ENCODE peak calls at places on chromosomes 1 and 21, in five cellular contexts. B, O, U, V and X are unnamed samples.

GRCh38 chr21:44913425-44914175 is 7.1 kb downstream of the ITGB2 start:
- DNase-seq in O (no peak), U (no peak), B (no peak), V (no peak), X (no peak)

GRCh38 chr1:75275107-75275506 is 140.9 kb downstream of the LHX8 start:
- DNase-seq in V (no peak), U (no peak), O (no peak), B (no peak), X (no peak)

GRCh38 chr1:38092256-38092655 is 45.7 kb upstream of the POU3F1 start:
- DNase-seq in O (no peak), U (no peak), V (no peak), B (no peak), X (no peak)

GRCh38 chr1:52627028-52627427 is 5.9 kb upstream of the SHISAL2A start:
- DNase-seq in V (no peak), B (no peak), U (no peak), O (no peak), X (no peak)

GRCh38 chr1:234725177-234726132 is 115.5 kb upstream of the IRF2BP2 start:
- DNase-seq in V (peak; percentile 40), U (no peak), B (no peak), O (peak; percentile 44), X (no peak)

GRCh38 chr21:29196021-29196663 is 65.7 kb downstream of the MAP3K7CL start:
- DNase-seq in U (no peak), V (peak; percentile 52), O (no peak), B (peak; percentile 70), X (peak; percentile 53)

GRCh38 chr1:154847891-154848290 is 22.2 kb downstream of the KCNN3 start:
- DNase-seq in O (no peak), U (no peak), B (peak; percentile 78), V (no peak), X (no peak)

GRCh38 chr1:33140153-33141149 is 41.4 kb downstream of the TRIM62 start:
- DNase-seq in B (peak; percentile 35), O (no peak), U (no peak), V (no peak), X (no peak)

GRCh38 chr1:230498704-230499103 is 72.6 kb upstream of the PGBD5 start:
- DNase-seq in B (no peak), U (no peak), O (no peak), V (no peak), X (no peak)

GRCh38 chr1:208209896-208210589 is 34.1 kb downstream of the PLXNA2 start:
- DNase-seq in O (no peak), U (no peak), V (no peak), B (no peak), X (no peak)

GRCh38 chr21:44400791-44401385 is 47.5 kb downstream of the TRPM2 start:
- DNase-seq in V (no peak), U (no peak), O (no peak), B (peak; percentile 2), X (no peak)

GRCh38 chr1:5725855-5726585 is 266.2 kb downstream of the NPHP4 start:
- DNase-seq in U (no peak), O (no peak), V (no peak), B (no peak), X (no peak)

GRCh38 chr1:81554108-81554507 is 246.6 kb upstream of the ADGRL2 start:
- DNase-seq in V (no peak), U (no peak), O (no peak), B (no peak), X (no peak)

GRCh38 chr1:17790383-17791054 is 35.4 kb downstream of the ACTL8 start:
- DNase-seq in B (peak; percentile 26), U (no peak), V (no peak), O (no peak), X (no peak)

GRCh38 chr1:30185313-30185712 is 538.1 kb downstream of the MATN1 start:
- DNase-seq in O (no peak), B (no peak), U (no peak), V (no peak), X (no peak)

GRCh38 chr1:75543705-75544104 is 67.2 kb downstream of the SLC44A5 start:
- DNase-seq in U (no peak), V (no peak), O (no peak), B (no peak), X (no peak)

GRCh38 chr1:216223521-216223920 is 199.7 kb downstream of the USH2A start:
- DNase-seq in U (no peak), V (no peak), O (no peak), B (peak; percentile 8), X (no peak)

GRCh38 chr1:19345391-19345790 is 33.3 kb downstream of the SLC66A1 start:
- DNase-seq in B (no peak), V (no peak), U (no peak), O (no peak), X (no peak)

GRCh38 chr1:202192770-202193613 is 607 bp upstream of the LGR6 start:
- DNase-seq in V (peak; percentile 43), O (peak; percentile 50), U (no peak), B (peak; percentile 78), X (no peak)

GRCh38 chr1:19811206-19811851 is 3.8 kb downstream of the RNF186 start:
- DNase-seq in U (no peak), B (peak; percentile 32), V (no peak), O (peak; percentile 29), X (no peak)

GRCh38 chr1:42723511-42723910 is 16.5 kb downstream of the CLDN19 start:
- DNase-seq in U (no peak), O (no peak), V (no peak), B (no peak), X (no peak)

GRCh38 chr1:75074719-75075395 is 59.3 kb upstream of the LHX8 start:
- DNase-seq in U (no peak), B (no peak), O (no peak), V (no peak), X (no peak)

GRCh38 chr1:62962794-62963776 is 179.2 kb downstream of the ATG4C start:
- DNase-seq in V (peak; percentile 28), B (peak; percentile 62), O (no peak), U (no peak), X (no peak)

GRCh38 chr1:65167544-65167943 is 19.5 kb downstream of the AK4 start:
- DNase-seq in U (no peak), V (no peak), O (no peak), B (no peak), X (no peak)

GRCh38 chr1:76998582-76999189 is 131.4 kb downstream of the ST6GALNAC5 start:
- DNase-seq in V (no peak), U (no peak), B (no peak), O (no peak), X (no peak)

GRCh38 chr1:77288275-77288674 is 6.5 kb downstream of the AK5 start:
- DNase-seq in V (no peak), U (no peak), B (no peak), O (no peak), X (no peak)

GRCh38 chr1:33050221-33051076 is 13.8 kb upstream of the AK2 start:
- DNase-seq in U (no peak), V (no peak), B (no peak), O (no peak), X (no peak)

GRCh38 chr1:55869050-55869449 is 653.9 kb upstream of the USP24 start:
- DNase-seq in U (no peak), B (no peak), O (peak; percentile 51), V (peak; percentile 11), X (peak; percentile 36)

GRCh38 chr1:154788886-154789285 is 81.2 kb downstream of the KCNN3 start:
- DNase-seq in V (no peak), O (no peak), B (no peak), U (no peak), X (no peak)

GRCh38 chr1:154419620-154420020 is 14.5 kb downstream of the IL6R start:
- DNase-seq in B (peak; percentile 74), V (peak; percentile 90), O (peak; percentile 88), U (no peak), X (peak; percentile 66)

GRCh38 chr1:6547301-6547700 is 7.0 kb downstream of the NOL9 start:
- DNase-seq in B (no peak), O (no peak), V (no peak), U (no peak), X (no peak)

GRCh38 chr1:1627842-1628655 is 3.9 kb upstream of the MMP23B start:
- DNase-seq in O (no peak), V (no peak), U (no peak), B (peak; percentile 4), X (no peak)

GRCh38 chr1:84997667-84998600 is 1.0 kb upstream of the MCOLN2 start:
- DNase-seq in V (no peak), U (no peak), O (peak; percentile 14), B (peak; percentile 25), X (no peak)

GRCh38 chr1:70256664-70257063 is 35.5 kb downstream of the SRSF11 start:
- DNase-seq in O (no peak), B (no peak), U (no peak), V (no peak), X (no peak)

GRCh38 chr21:16304700-16305099 is 574.9 kb downstream of the USP25 start:
- DNase-seq in B (no peak), U (no peak), O (no peak), V (no peak), X (no peak)
- TF ChIP-seq CTCF in B (no peak), U (no peak), O (no peak), V (no peak), X (no peak)

GRCh38 chr1:173638043-173639021 is 3.2 kb downstream of the TEX50 start:
- DNase-seq in O (no peak), U (no peak), B (peak; percentile 9), V (no peak), X (no peak)

GRCh38 chr1:173639102-173639501 is 4.0 kb downstream of the TEX50 start:
- DNase-seq in V (no peak), B (no peak), O (no peak), U (no peak), X (no peak)

GRCh38 chr1:173635116-173635515 is at the start of gene TEX50:
- DNase-seq in O (no peak), B (no peak), V (no peak), U (no peak), X (no peak)
- H3K27me3 ChIP-seq in O (no peaks in the 10 kb centered on the region), B (no peaks in the 10 kb centered on the region), V (no peaks in the 10 kb centered on the region), U (no peaks in the 10 kb centered on the region), X (no peaks in the 10 kb centered on the region)

GRCh38 chr1:39272027-39272790 is 67.7 kb downstream of the MACF1 start:
- DNase-seq in B (peak; percentile 28), O (no peak), V (no peak), U (no peak), X (no peak)
- H3K4me1 ChIP-seq in B (peaks cover 29% of the 10 kb centered on the region), O (peaks cover 75% of the 10 kb centered on the region), V (no peaks in the 10 kb centered on the region), U (peaks cover 81% of the 10 kb centered on the region), X (peaks cover 31% of the 10 kb centered on the region)

DNA sequence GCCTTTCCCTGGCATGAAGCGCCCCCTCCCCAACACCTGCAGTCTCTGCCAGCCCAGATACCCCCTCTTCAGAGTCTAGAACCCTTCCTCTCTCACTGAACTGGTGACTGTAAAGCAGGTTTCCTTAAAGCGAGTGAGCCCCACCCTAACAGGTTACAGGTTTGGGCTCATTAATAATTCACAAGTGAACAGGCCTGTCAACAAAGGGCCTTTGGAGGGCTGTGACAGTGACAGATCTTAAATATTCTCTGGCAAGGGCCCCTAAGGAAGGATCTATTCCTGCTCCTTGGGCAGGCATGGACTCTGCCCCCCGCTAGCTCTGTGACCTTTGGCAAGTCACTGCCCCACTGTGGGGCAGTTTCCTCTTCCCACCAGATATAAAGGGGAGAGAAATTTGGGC is 5.6 kb upstream of the TTC39A start:
- DNase-seq in B (peak; percentile 38), O (no peak), U (no peak), V (no peak), X (no peak)
- TF ChIP-seq CTCF in B (no peak), O (no peak), U (no peak), V (no peak), X (no peak)